ENCODE peak calls at places on chromosome 9, in ten cellular contexts. O is dorsolateral prefrontal cortex, W is psoas muscle, D is left ventricle myocardium inferior, S is ovary, A is NB4, E is esophagus squamous epithelium, Z is colonic mucosa, H is tibial artery, L is K562. R is an unnamed sample.

GRCh38 chr9:100561256-100561655 is 16.6 kb upstream of the CAVIN4 start:
- DNase-seq in O (no peak), W (no peak), D (no peak), S (no peak), A (no peak), E (no peak), Z (no peak), H (no peak), L (no peak), R (no peak)

GRCh38 chr9:16484744-16485143 is 385.7 kb downstream of the BNC2 start:
- DNase-seq in O (no peak), W (no peak), D (no peak), S (no peak), A (no peak), E (no peak), Z (no peak), H (no peak), L (no peak), R (no peak)

GRCh38 chr9:131505012-131505411 is 2.3 kb downstream of the POMT1 start:
- DNase-seq in O (no peak), W (no peak), D (no peak), S (no peak), A (no peak), E (no peak), Z (no peak), H (no peak), L (no peak), R (no peak)

GRCh38 chr9:136311433-136312375 is 7.8 kb upstream of the CCDC187 start:
- DNase-seq in O (no peak), W (no peak), D (no peak), S (no peak), A (peak; percentile 47), E (no peak), Z (peak; percentile 69), H (no peak), L (peak; percentile 48), R (no peak)

GRCh38 chr9:22529426-22530199 is 83.0 kb downstream of the DMRTA1 start:
- DNase-seq in O (no peak), W (no peak), D (no peak), S (no peak), A (no peak), E (no peak), Z (no peak), H (no peak), L (no peak), R (no peak)

GRCh38 chr9:125272697-125273096 is 11.1 kb downstream of the GAPVD1 start:
- DNase-seq in O (no peak), W (no peak), D (no peak), S (no peak), A (no peak), E (no peak), Z (peak; percentile 54), H (no peak), L (no peak), R (no peak)

GRCh38 chr9:135339378-135339973 is 140.1 kb upstream of the PPP1R26 start:
- DNase-seq in O (peak; percentile 38), W (no peak), D (no peak), S (no peak), A (no peak), E (no peak), Z (no peak), H (no peak), L (no peak), R (no peak)

GRCh38 chr9:5818424-5819142 is 14.3 kb downstream of the ERMP1 start:
- DNase-seq in O (no peak), W (no peak), D (no peak), S (no peak), A (no peak), E (no peak), Z (no peak), H (no peak), L (no peak), R (no peak)

GRCh38 chr9:95938724-95939123 is 63.2 kb downstream of the ERCC6L2 start:
- DNase-seq in O (no peak), W (no peak), D (no peak), S (no peak), A (no peak), E (no peak), Z (no peak), H (no peak), L (no peak), R (no peak)
- TF ChIP-seq CTCF in O (no peak), W (no peak), D (peak; percentile 35), S (no peak), A (no peak), E (peak; percentile 22), Z (no peak), H (no peak), L (no peak), R (no peak)

GRCh38 chr9:3475300-3476020 is 50.3 kb downstream of the RFX3 start:
- DNase-seq in O (no peak), W (no peak), D (no peak), S (no peak), A (peak; percentile 86), E (no peak), Z (no peak), H (no peak), L (no peak), R (no peak)
- H3K4me3 ChIP-seq in O (no peak overlapping the region), W (no peak overlapping the region), D (no peak overlapping the region), S (no peak overlapping the region), A (no peak overlapping the region), E (no peak overlapping the region), Z (no peak overlapping the region), H (no peak overlapping the region), L (no peak overlapping the region), R (no peak overlapping the region)

GRCh38 chr9:71980266-71981018 is 69.0 kb downstream of the C9orf85 start:
- DNase-seq in O (no peak), W (no peak), D (no peak), S (no peak), A (peak; percentile 40), E (no peak), Z (no peak), H (no peak), L (no peak), R (no peak)

GRCh38 chr9:71977003-71977402 is 65.6 kb downstream of the C9orf85 start:
- DNase-seq in O (no peak), W (no peak), D (no peak), S (no peak), A (no peak), E (no peak), Z (no peak), H (no peak), L (no peak), R (no peak)

DNA sequence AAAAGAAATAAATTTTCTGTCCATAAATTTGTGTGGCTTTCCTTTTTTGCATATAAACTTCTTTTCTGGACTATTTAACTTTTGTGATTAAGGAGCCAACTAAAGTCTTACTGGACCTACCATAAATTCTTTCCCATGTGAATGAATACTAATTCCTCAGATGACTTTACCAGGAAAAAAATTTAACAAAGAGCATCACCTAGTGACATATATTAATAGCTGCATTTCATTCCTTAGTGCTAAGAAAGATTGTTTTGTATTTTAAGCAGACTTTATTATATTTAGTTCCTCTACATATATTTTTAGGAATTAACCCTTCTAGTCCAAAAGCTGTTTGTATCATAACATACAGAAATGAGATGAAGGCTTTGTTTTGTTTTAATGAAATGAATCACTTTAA is 64.4 kb downstream of the C9orf85 start:
- DNase-seq in O (no peak), W (no peak), D (no peak), S (no peak), A (no peak), E (no peak), Z (no peak), H (no peak), L (no peak), R (no peak)
- TF ChIP-seq CTCF in O (peak; percentile 25), W (peak; percentile 22), D (peak; percentile 40), S (no peak), A (no peak), E (peak; percentile 32), Z (no peak), H (peak; percentile 30), L (no peak), R (no peak)

GRCh38 chr9:76603448-76603895 is 144.5 kb downstream of the GCNT1 start:
- DNase-seq in O (no peak), W (no peak), D (no peak), S (no peak), A (peak; percentile 92), E (no peak), Z (no peak), H (no peak), L (no peak), R (no peak)

GRCh38 chr9:76605271-76605670 is 146.3 kb downstream of the GCNT1 start:
- DNase-seq in O (no peak), W (no peak), D (no peak), S (no peak), A (no peak), E (no peak), Z (no peak), H (no peak), L (no peak), R (no peak)

GRCh38 chr9:76604171-76604570 is 145.2 kb downstream of the GCNT1 start:
- DNase-seq in O (no peak), W (no peak), D (no peak), S (no peak), A (no peak), E (no peak), Z (no peak), H (no peak), L (no peak), R (no peak)

GRCh38 chr9:76599970-76600369 is 141.0 kb downstream of the GCNT1 start:
- DNase-seq in O (no peak), W (no peak), D (no peak), S (no peak), A (no peak), E (no peak), Z (no peak), H (no peak), L (no peak), R (no peak)

GRCh38 chr9:76602191-76602590 is 143.2 kb downstream of the GCNT1 start:
- DNase-seq in O (no peak), W (no peak), D (no peak), S (no peak), A (no peak), E (no peak), Z (no peak), H (no peak), L (no peak), R (no peak)
- H3K4me3 ChIP-seq in O (no peak overlapping the region), W (no peak overlapping the region), D (no peak overlapping the region), S (no peak overlapping the region), A (no peak overlapping the region), E (no peak overlapping the region), Z (no peak overlapping the region), H (no peak overlapping the region), L (no peak overlapping the region), R (no peak overlapping the region)

R was measured in epithelial cell of proximal tubule.